ENCODE peak calls at places on chromosomes 3 and 15, in four cellular contexts. X is HepG2, Z is H1, G is GM12878. W is an unnamed sample.

GRCh38 chr15:45200799-45201556 is 13.2 kb upstream of the SHF start:
- DNase-seq in Z (peak; percentile 95), G (peak; percentile 75), X (peak; percentile 78), W (peak; percentile 91)

GRCh38 chr3:170864525-170865208 is 5.3 kb downstream of the RPL22L1 start:
- DNase-seq in Z (no peak), X (no peak), G (no peak), W (peak; percentile 13)

GRCh38 chr15:75049392-75049791 is 26.0 kb downstream of the PPCDC start:
- DNase-seq in G (no peak), X (no peak), Z (no peak), W (no peak)

GRCh38 chr3:196721097-196721496 is 8.9 kb downstream of the PIGX start:
- DNase-seq in Z (no peak), X (no peak), G (no peak), W (no peak)

GRCh38 chr3:13536832-13537231 is 12.1 kb upstream of the FBLN2 start:
- DNase-seq in G (no peak), X (no peak), Z (no peak), W (no peak)

GRCh38 chr3:78402720-78403119 is 1362.8 kb downstream of the ROBO2 start:
- DNase-seq in X (no peak), G (no peak), Z (no peak), W (no peak)

GRCh38 chr3:196246612-196247308 is 30.4 kb downstream of the SLC51A start:
- DNase-seq in X (no peak), Z (no peak), G (no peak), W (no peak)

GRCh38 chr3:59968510-59968909 is 918.7 kb upstream of the CFAP20DC start:
- DNase-seq in Z (no peak), G (no peak), X (no peak), W (no peak)

GRCh38 chr15:68229386-68230156 is at the start of gene CLN6:
- DNase-seq in G (peak; percentile 48), Z (peak; percentile 88), X (peak; percentile 59), W (peak; percentile 87)

GRCh38 chr3:130969621-130970020 is 57.0 kb downstream of the ASTE1 start:
- DNase-seq in Z (no peak), X (no peak), G (no peak), W (no peak)

GRCh38 chr3:73490453-73491311 is 134.1 kb downstream of the PDZRN3 start:
- DNase-seq in G (no peak), X (peak; percentile 49), Z (no peak), W (no peak)

GRCh38 chr15:31399544-31400171 is 73.0 kb downstream of the KLF13 start:
- DNase-seq in X (no peak), G (no peak), Z (no peak), W (no peak)

GRCh38 chr3:188076176-188076575 is 77.8 kb upstream of the LPP start:
- DNase-seq in X (no peak), Z (no peak), G (no peak), W (no peak)

GRCh38 chr3:171860830-171861535 is 17.8 kb downstream of the TMEM212 start:
- DNase-seq in Z (no peak), X (no peak), G (no peak), W (no peak)

GRCh38 chr3:101992861-101993260 is 143.5 kb downstream of the NFKBIZ start:
- DNase-seq in G (no peak), X (no peak), Z (no peak), W (no peak)

DNA sequence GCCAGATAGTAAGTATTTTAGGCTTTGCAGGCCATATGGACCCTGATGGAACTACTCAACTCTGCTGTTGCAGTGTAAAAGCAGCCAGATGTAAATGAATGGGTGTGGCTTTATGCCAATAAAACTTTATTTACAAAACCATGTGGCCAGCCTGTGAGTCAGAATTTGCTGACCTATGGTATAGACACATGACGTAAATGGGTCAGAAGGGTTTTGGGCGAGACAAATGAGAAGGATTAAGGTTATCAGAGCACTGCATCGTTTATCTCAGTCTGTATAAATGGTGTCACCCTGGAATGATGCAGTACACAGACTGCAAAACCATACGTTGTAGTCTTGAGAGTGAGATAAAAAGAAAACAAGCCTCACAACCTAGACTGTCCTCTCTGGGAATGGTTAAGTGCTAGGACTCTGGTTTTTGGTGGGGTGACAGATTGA is 45.8 kb downstream of the ABHD5 start:
- DNase-seq in Z (no peak), G (no peak), X (no peak), W (no peak)
- TF ChIP-seq BRCA1 in Z (no peak), G (no peak), X (no peak), W (no peak)

GRCh38 chr3:195068481-195069080 is 202.4 kb downstream of the XXYLT1 start:
- DNase-seq in X (no peak), Z (no peak), G (no peak), W (no peak)
- TF ChIP-seq BRCA1 in X (no peak), Z (no peak), G (no peak), W (no peak)

GRCh38 chr15:92914103-92914499 is 14.0 kb downstream of the CHD2 start:
- DNase-seq in X (no peak), Z (no peak), G (no peak), W (no peak)

GRCh38 chr15:92915766-92916435 is 15.8 kb downstream of the CHD2 start:
- DNase-seq in Z (no peak), X (no peak), G (no peak), W (no peak)

GRCh38 chr15:92917606-92918407 is 17.7 kb downstream of the CHD2 start:
- DNase-seq in G (peak; percentile 80), X (peak; percentile 87), Z (peak; percentile 96), W (peak; percentile 78)

GRCh38 chr15:92910451-92910850 is 10.3 kb downstream of the CHD2 start:
- DNase-seq in G (no peak), X (no peak), Z (no peak), W (no peak)

DNA sequence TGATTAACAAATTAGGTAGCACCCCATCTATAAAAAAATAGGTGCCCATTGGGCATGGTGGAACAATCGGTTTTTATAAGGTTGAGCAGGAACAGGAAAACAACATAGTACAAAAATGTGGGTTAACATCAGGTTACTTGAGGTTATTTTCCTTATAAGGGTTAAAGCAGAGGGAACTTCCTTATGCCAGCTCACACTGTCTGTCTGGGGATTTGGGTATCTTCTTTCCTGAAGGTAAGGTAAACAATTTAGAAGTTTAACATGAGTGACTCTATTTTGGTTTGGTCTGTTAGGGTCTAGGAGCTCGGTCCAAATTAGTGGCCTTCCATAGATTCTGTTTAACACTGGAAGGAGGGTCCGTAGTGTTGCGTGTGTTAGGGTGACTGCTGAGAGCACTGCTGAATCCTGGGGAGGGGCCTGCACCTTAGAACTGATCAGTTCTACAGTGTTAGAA is 14.7 kb downstream of the CHD2 start:
- DNase-seq in Z (no peak), X (no peak), G (no peak), W (no peak)
- TF ChIP-seq BRCA1 in Z (no peak), X (no peak), G (no peak), W (no peak)

DNA sequence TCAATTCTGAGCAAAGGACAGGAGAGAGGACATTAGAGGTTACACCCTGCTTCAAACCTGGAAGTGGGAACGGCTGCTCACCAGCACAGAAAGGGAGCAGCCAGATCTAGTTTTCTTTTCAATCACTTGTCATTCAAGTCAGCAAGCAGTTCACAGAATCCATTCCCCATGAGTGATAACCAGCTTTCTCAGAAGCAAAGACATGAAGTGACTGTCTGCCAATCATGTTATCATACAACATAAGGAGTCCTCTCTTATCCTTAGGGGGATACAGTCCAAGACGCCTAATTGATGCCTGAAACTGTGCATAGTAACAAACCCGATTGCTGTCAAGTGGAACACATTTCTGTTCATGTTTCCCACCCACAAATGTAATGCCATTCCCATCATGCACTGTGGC is 54.7 kb downstream of the FAM98B start:
- DNase-seq in X (no peak), Z (no peak), G (peak; percentile 47), W (peak; percentile 62)
- TF ChIP-seq BRCA1 in X (no peak), Z (no peak), G (no peak), W (no peak)

DNA sequence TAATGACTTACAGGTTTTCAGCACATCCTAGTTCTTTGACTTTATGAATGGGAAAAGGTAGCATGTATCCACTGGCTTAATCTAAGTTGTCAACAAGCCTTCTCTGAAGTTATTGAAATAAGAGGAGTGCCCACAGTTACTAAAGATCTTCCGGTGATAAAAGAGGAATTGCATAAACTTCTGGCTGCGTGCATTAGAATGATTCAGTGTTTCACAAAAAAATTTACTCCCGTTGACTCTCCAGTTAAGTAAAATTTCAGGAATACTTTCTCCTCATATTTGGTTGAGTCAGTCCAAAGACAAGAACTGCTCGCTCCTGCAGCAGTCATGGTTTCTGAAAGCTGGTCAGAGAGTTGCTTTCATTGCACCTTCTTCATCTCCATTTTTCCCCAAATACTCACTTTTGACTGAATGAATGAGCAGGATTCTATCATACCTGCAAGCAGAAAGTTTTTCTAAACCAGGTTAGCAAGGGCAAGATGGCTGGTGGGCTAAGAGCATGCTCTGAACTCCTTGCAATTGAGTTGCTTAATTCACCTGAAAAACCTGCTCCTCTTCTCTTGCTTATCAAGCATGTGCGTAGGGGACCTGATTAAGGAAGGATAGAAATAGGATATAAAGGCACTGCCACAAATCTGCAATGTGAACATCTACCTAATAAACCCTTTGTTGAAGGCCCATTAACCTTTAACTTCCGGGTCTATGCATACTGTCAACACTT is 64.2 kb upstream of the TIMP4 start:
- DNase-seq in Z (no peak), G (no peak), X (peak; percentile 32), W (no peak)
- TF ChIP-seq BRCA1 in Z (no peak), G (no peak), X (no peak), W (no peak)

GRCh38 chr3:134608957-134609525 is 41.8 kb downstream of the KY start:
- DNase-seq in X (no peak), G (no peak), Z (no peak), W (no peak)
- TF ChIP-seq BRCA1 in X (no peak), G (no peak), Z (no peak), W (no peak)

GRCh38 chr3:2166552-2166951 is 67.9 kb downstream of the CNTN4 start:
- DNase-seq in Z (no peak), X (no peak), G (no peak), W (no peak)
- TF ChIP-seq BRCA1 in Z (no peak), X (no peak), G (no peak), W (no peak)

GRCh38 chr3:134197681-134198261 is 52.9 kb downstream of the RYK start:
- DNase-seq in Z (no peak), X (peak; percentile 48), G (peak; percentile 24), W (peak; percentile 42)
- TF ChIP-seq BRCA1 in Z (no peak), X (no peak), G (no peak), W (no peak)

GRCh38 chr15:88048759-88049158 is 207.8 kb downstream of the NTRK3 start:
- DNase-seq in X (no peak), Z (no peak), G (no peak), W (no peak)
- TF ChIP-seq BRCA1 in X (no peak), Z (no peak), G (no peak), W (no peak)